ENCODE peak calls at places on chromosomes 12 and 14, in nine cellular contexts. P is frontal cortex; X is T follicular helper cell; S is GF-D8; M is activated naive CD8-positive, alpha-beta T cell treated with anti-CD3 and anti-CD28 coated beads, Interleukin-2, amount 10 ng/mL, durations not matched to agents 7 days and 5 days; N is T-helper 1 cell; D is NCI-H2171; Z is HCEC 1CT; E is HEK293T. L is an unnamed sample.

GRCh38 chr12:12079291-12079690 is 8.6 kb downstream of the BCL2L14 start:
- DNase-seq in P (no peak), X (no peak), S (no peak), M (no peak), N (no peak), D (no peak), Z (no peak), E (no peak), L (no peak)

GRCh38 chr12:11773889-11774677 is 124.6 kb downstream of the ETV6 start:
- DNase-seq in P (no peak), X (no peak), S (peak), M (no peak), N (no peak), D (no peak), Z (no peak), E (no peak), L (peak)

GRCh38 chr14:88422919-88423318 is 37.5 kb downstream of the SPATA7 start:
- DNase-seq in P (no peak), X (no peak), S (no peak), M (no peak), N (no peak), D (no peak), Z (peak), E (no peak), L (no peak)

GRCh38 chr14:21311614-21312013 is 31.7 kb downstream of the RPGRIP1 start:
- DNase-seq in P (no peak), X (no peak), S (no peak), M (no peak), N (no peak), D (no peak), Z (no peak), E (no peak), L (no peak)

GRCh38 chr12:107159384-107159900 is 66.1 kb upstream of the CRY1 start:
- DNase-seq in P (no peak), X (no peak), S (no peak), M (no peak), N (no peak), D (no peak), Z (no peak), E (no peak), L (no peak)

GRCh38 chr12:124588689-124589318 is 21.4 kb upstream of the NCOR2 start:
- DNase-seq in P (no peak), X (no peak), S (no peak), M (no peak), N (no peak), D (peak), Z (peak), E (no peak), L (peak)

GRCh38 chr12:8065991-8066594 is at the start of gene C3AR1:
- DNase-seq in P (no peak), X (peak), S (peak), M (no peak), N (peak), D (no peak), Z (peak), E (no peak), L (no peak)

GRCh38 chr12:82130763-82131162 is 227.4 kb downstream of the CCDC59 start:
- DNase-seq in P (no peak), X (no peak), S (no peak), M (no peak), N (no peak), D (no peak), Z (no peak), E (no peak), L (no peak)

GRCh38 chr12:62379026-62379722 is 87.5 kb upstream of the MON2 start:
- DNase-seq in P (no peak), X (no peak), S (no peak), M (no peak), N (no peak), D (no peak), Z (peak), E (no peak), L (no peak)

GRCh38 chr12:9049520-9050133 is 60.3 kb downstream of the KLRG1 start:
- DNase-seq in P (no peak), X (no peak), S (no peak), M (no peak), N (peak), D (peak), Z (peak), E (peak), L (peak)

GRCh38 chr12:26056335-26056734 is 68.5 kb downstream of the BHLHE41 start:
- DNase-seq in P (no peak), X (no peak), S (no peak), M (no peak), N (no peak), D (no peak), Z (peak), E (no peak), L (no peak)

GRCh38 chr14:65613251-65613650 is 200.7 kb downstream of the FUT8 start:
- DNase-seq in P (no peak), X (no peak), S (no peak), M (no peak), N (no peak), D (no peak), Z (no peak), E (no peak), L (no peak)

GRCh38 chr12:124045671-124046070 is 72.7 kb downstream of the ZNF664 start:
- DNase-seq in P (peak), X (no peak), S (no peak), M (no peak), N (no peak), D (no peak), Z (no peak), E (no peak), L (peak)

GRCh38 chr12:47038270-47038748 is 41.1 kb upstream of the PCED1B start:
- DNase-seq in P (no peak), X (no peak), S (no peak), M (no peak), N (no peak), D (no peak), Z (no peak), E (no peak), L (no peak)

GRCh38 chr14:21748869-21749303 is 75.3 kb upstream of the OR4E1 start:
- DNase-seq in P (no peak), X (peak), S (peak), M (no peak), N (peak), D (peak), Z (peak), E (peak), L (peak)

GRCh38 chr12:106080111-106080732 is 58.5 kb downstream of the NUAK1 start:
- DNase-seq in P (no peak), X (no peak), S (no peak), M (no peak), N (no peak), D (no peak), Z (peak), E (no peak), L (no peak)

GRCh38 chr12:108826115-108826806 is 31.1 kb downstream of the SSH1 start:
- DNase-seq in P (no peak), X (no peak), S (peak), M (no peak), N (no peak), D (peak), Z (peak), E (no peak), L (peak)

GRCh38 chr14:101958418-101959185 is 5.8 kb upstream of the DYNC1H1 start:
- DNase-seq in P (no peak), X (no peak), S (no peak), M (no peak), N (no peak), D (no peak), Z (no peak), E (no peak), L (no peak)

GRCh38 chr12:48176417-48176751 is 7.1 kb upstream of the CCDC184 start:
- DNase-seq in P (no peak), X (no peak), S (no peak), M (no peak), N (no peak), D (no peak), Z (no peak), E (no peak), L (no peak)

GRCh38 chr14:84707830-84708229 is 822.1 kb upstream of the FLRT2 start:
- DNase-seq in P (no peak), X (no peak), S (no peak), M (no peak), N (no peak), D (no peak), Z (no peak), E (no peak), L (no peak)

GRCh38 chr12:23906329-23906728 is 43.1 kb downstream of the SOX5 start:
- DNase-seq in P (no peak), X (no peak), S (no peak), M (no peak), N (no peak), D (peak), Z (no peak), E (no peak), L (no peak)